ENCODE peak calls at places on chromosome 1, in seven cellular contexts. A is neural progenitor cell, Q is cardiac fibroblast, S is foreskin keratinocyte, X is astrocyte, M is K562, J is A549. I is an unnamed sample.

GRCh38 chr1:23619299-23620188 is 60.2 kb upstream of the ID3 start:
- DNase-seq in A (peak), Q (no peak), S (peak), X (peak), M (peak), J (no peak), I (no peak)

GRCh38 chr1:38353956-38354355 is 307.4 kb upstream of the POU3F1 start:
- DNase-seq in A (no peak), Q (no peak), S (no peak), X (no peak), M (no peak), J (no peak), I (no peak)

GRCh38 chr1:154877370-154877974 is 7.4 kb upstream of the KCNN3 start:
- DNase-seq in A (no peak), Q (peak), S (no peak), X (no peak), M (no peak), J (no peak), I (no peak)

GRCh38 chr1:71656902-71657301 is 576.1 kb upstream of the ZRANB2 start:
- DNase-seq in A (no peak), Q (peak), S (no peak), X (peak), M (no peak), J (no peak), I (no peak)

GRCh38 chr1:228982637-228983036 is 247.4 kb downstream of the RHOU start:
- DNase-seq in A (no peak), Q (no peak), S (no peak), X (no peak), M (no peak), J (no peak), I (no peak)

GRCh38 chr1:152188673-152189591 is 29.9 kb upstream of the RPTN start:
- DNase-seq in A (peak), Q (peak), S (peak), X (peak), M (peak), J (peak), I (peak)

GRCh38 chr1:93328809-93329477 is 16.8 kb upstream of the DR1 start:
- DNase-seq in A (no peak), Q (no peak), S (no peak), X (peak), M (no peak), J (no peak), I (no peak)

GRCh38 chr1:116572771-116573170 is 1.9 kb upstream of the CD58 start:
- DNase-seq in A (no peak), Q (no peak), S (no peak), X (no peak), M (no peak), J (no peak), I (no peak)

GRCh38 chr1:115791816-115792215 is 23.3 kb upstream of the CASQ2 start:
- DNase-seq in A (no peak), Q (no peak), S (peak), X (no peak), M (no peak), J (no peak), I (no peak)

GRCh38 chr1:155645648-155646047 is 35.6 kb downstream of the MSTO1 start:
- DNase-seq in A (no peak), Q (peak), S (no peak), X (peak), M (no peak), J (no peak), I (no peak)

GRCh38 chr1:31562707-31563360 is 13.5 kb upstream of the TINAGL1 start:
- DNase-seq in A (no peak), Q (peak), S (peak), X (no peak), M (no peak), J (no peak), I (no peak)

GRCh38 chr1:245370905-245371581 is 216.3 kb downstream of the KIF26B start:
- DNase-seq in A (no peak), Q (peak), S (no peak), X (no peak), M (no peak), J (no peak), I (no peak)

GRCh38 chr1:13583964-13584791 is 546 bp downstream of the PDPN start:
- DNase-seq in A (peak), Q (peak), S (peak), X (peak), M (no peak), J (no peak), I (peak)

GRCh38 chr1:46723901-46724300 is 5.0 kb upstream of the EFCAB14 start:
- DNase-seq in A (peak), Q (no peak), S (no peak), X (no peak), M (no peak), J (no peak), I (peak)

GRCh38 chr1:94787676-94788075 is 32.5 kb upstream of the SLC44A3 start:
- DNase-seq in A (no peak), Q (no peak), S (no peak), X (no peak), M (no peak), J (no peak), I (no peak)

GRCh38 chr1:12657060-12657866 is 13.4 kb downstream of the AADACL4 start:
- DNase-seq in A (no peak), Q (no peak), S (no peak), X (no peak), M (peak), J (no peak), I (no peak)

GRCh38 chr1:45785583-45785982 is 17.8 kb upstream of the MAST2 start:
- DNase-seq in A (no peak), Q (no peak), S (no peak), X (no peak), M (no peak), J (no peak), I (no peak)

GRCh38 chr1:145692785-145693443 is 14.3 kb downstream of the PDZK1 start:
- DNase-seq in A (no peak), Q (no peak), S (peak), X (no peak), M (no peak), J (no peak), I (no peak)

GRCh38 chr1:209784276-209785169 is at the start of gene C1orf74:
- DNase-seq in A (peak), Q (peak), S (peak), X (peak), M (peak), J (peak), I (peak)

GRCh38 chr1:30190481-30191153 is 532.8 kb downstream of the MATN1 start:
- DNase-seq in A (no peak), Q (no peak), S (no peak), X (no peak), M (no peak), J (no peak), I (no peak)

GRCh38 chr1:9912264-9912936 is 2.3 kb upstream of the CTNNBIP1 start:
- DNase-seq in A (no peak), Q (no peak), S (no peak), X (no peak), M (peak), J (no peak), I (no peak)

GRCh38 chr1:1361982-1362423 is 3.6 kb upstream of the MXRA8 start:
- DNase-seq in A (no peak), Q (peak), S (no peak), X (peak), M (no peak), J (no peak), I (no peak)

GRCh38 chr1:235902638-235903542 is 36.2 kb upstream of the LYST start:
- DNase-seq in A (no peak), Q (peak), S (peak), X (peak), M (no peak), J (peak), I (no peak)

GRCh38 chr1:90714521-90714951 is 2.6 kb downstream of the BARHL2 start:
- DNase-seq in A (peak), Q (no peak), S (no peak), X (no peak), M (no peak), J (no peak), I (peak)

GRCh38 chr1:115980998-115981993 is 5.0 kb downstream of the SLC22A15 start:
- DNase-seq in A (peak), Q (peak), S (peak), X (peak), M (peak), J (peak), I (peak)

GRCh38 chr1:178189814-178190213 is 95.9 kb downstream of the RASAL2 start:
- DNase-seq in A (peak), Q (peak), S (no peak), X (no peak), M (peak), J (peak), I (peak)

GRCh38 chr1:38559180-38559874 is 300.2 kb downstream of the RRAGC start:
- DNase-seq in A (no peak), Q (no peak), S (no peak), X (no peak), M (no peak), J (no peak), I (no peak)

GRCh38 chr1:63969461-63969893 is 195.7 kb downstream of the ROR1 start:
- DNase-seq in A (no peak), Q (peak), S (peak), X (peak), M (no peak), J (peak), I (no peak)

GRCh38 chr1:212814989-212815388 is 23.3 kb downstream of the TATDN3 start:
- DNase-seq in A (no peak), Q (peak), S (no peak), X (no peak), M (no peak), J (no peak), I (no peak)

GRCh38 chr1:55321947-55322346 is 106.8 kb upstream of the USP24 start:
- DNase-seq in A (no peak), Q (peak), S (no peak), X (peak), M (no peak), J (peak), I (no peak)

GRCh38 chr1:245735831-245736530 is 581.2 kb downstream of the KIF26B start:
- DNase-seq in A (no peak), Q (peak), S (no peak), X (peak), M (no peak), J (no peak), I (no peak)

DNA sequence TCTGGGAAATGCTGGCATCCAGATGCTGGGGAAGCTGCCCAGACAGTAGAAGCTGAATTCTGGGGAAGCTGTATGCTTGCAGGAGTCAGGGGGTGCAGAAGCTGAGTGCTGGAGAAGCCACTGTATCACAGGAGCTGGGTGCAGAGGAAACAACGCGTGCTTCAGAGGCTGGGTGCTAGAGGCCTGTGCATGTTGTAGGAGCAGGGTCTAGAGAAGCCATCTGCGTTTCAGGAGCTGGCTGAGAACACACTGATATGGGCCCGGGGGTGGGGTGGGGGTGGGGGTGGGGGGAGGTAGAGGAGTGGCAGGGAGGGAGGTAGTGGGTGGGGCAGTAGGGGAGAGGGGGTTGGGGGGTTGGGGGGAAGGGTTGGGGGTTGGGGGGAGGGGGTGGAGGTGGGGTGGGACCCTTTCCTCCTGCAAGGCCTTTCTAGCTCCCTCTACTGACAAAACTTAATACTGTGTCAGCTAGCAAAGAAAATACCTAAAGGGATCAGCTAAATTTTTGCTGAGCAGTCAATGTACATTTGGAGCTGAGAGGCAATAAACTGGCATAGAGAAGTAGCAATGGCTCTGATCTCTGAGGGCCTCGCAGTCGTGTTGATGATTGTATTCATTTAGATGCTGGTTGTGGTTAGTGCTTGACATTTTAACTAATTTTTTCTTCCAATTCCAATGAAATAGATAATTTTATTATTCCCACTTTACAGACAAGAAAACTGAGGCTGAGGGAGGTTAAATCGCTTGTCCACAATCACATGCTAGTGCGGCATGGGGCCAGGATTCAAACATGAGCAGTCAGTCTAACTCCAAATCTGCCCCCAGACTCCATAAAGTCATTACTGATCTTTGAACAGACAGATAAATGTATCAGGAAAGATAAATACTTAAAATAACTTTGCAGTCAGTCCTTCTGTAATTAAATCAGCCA is 356.9 kb downstream of the DISC1 start:
- DNase-seq in A (no peak), Q (no peak), S (no peak), X (no peak), M (no peak), J (no peak), I (no peak)
- TF ChIP-seq CTCF in A (peak), Q (no peak), S (peak), X (no peak), M (no peak), J (no peak), I (no peak)

GRCh38 chr1:221983444-221983843 is 241.6 kb upstream of the DUSP10 start:
- DNase-seq in A (no peak), Q (no peak), S (no peak), X (no peak), M (no peak), J (no peak), I (no peak)

DNA sequence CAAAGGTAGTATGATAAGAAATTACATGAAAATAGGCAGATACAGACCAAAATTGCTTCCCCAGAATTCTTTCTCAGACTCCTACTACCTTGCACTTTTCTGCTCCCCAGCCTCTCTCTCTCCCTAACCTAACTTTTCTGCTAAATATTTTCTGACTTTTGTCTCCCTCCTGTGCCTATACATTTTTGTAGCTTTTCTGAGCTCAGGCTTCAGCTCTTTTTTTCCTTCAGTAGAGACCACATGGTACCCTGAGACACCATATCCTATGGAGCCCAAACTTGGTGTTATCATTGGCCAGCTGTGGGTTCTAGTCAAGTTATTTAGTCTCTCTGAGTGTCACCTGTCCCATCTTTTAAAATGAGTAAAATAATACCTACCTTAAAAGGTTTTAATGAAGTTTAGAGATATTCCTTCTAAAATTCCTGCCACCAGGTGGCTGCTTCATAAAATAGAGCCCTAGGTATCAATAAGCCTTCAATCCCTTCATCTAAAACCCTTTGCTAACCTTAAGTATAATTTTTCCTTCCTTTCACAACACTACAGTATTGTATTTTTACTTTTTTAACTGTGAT is 237.7 kb upstream of the DUSP10 start:
- DNase-seq in A (no peak), Q (no peak), S (no peak), X (no peak), M (no peak), J (no peak), I (no peak)
- TF ChIP-seq CTCF in A (peak), Q (peak), S (peak), X (peak), M (peak), J (peak), I (peak)

DNA sequence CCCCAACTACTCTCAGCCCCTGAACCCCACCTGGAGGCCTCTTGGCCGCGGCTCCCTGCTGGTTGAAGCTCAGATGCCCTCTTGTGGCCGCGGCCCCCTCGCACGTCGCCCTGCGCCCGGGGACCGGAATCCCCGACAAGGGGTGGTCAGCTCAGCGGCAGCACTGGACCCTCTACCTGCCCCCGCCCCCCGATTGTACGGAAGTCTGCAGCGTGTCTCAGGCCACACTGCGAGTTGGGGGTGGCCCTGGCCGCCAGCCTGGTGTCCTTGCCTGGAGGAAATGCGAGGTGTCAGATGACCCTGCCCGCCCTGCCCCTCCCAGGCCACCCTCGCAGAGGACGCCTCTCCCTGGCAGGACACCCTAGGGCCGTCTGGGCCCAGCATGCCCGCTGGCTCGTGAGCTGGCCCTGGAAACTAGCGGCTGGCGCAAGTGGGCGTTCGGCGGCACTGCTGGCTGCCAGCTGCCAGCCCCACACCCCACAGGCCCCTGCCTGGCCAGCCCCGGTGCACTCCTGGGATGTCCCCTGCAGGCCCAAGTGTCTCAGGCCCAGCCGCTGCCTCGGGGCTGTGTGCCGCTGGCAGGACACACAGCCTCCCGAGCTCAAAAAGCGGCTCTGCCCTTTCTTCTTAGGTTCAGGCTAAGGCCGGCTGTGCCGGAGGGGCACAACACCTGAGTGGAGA is 60.8 kb downstream of the EDN2 start:
- DNase-seq in A (peak), Q (no peak), S (no peak), X (no peak), M (peak), J (no peak), I (peak)
- TF ChIP-seq CTCF in A (peak), Q (peak), S (peak), X (no peak), M (peak), J (no peak), I (no peak)

GRCh38 chr1:27967106-27967883 is 7.5 kb downstream of the XKR8 start:
- DNase-seq in A (no peak), Q (no peak), S (no peak), X (no peak), M (no peak), J (no peak), I (no peak)
- TF ChIP-seq CTCF in A (no peak), Q (no peak), S (no peak), X (no peak), M (no peak), J (no peak), I (no peak)

DNA sequence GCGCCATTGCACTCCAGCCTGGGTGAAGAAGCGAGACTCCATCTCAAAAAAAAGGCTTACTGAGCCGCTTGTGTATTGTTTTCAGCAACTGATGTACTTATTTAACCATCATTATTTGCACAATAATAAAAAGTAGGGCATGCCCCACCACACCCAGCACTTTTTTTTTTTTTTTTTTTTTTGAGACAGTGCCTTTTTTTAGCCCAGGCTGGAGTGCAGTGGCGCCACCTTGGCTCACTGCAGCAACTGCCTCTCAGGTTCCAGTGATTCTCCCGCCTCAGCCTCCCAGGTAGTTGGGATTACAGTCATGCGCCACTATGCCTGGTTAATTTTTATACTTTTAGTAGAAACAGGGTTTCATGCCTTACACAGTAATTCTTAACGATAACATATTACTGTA is 12.2 kb upstream of the TRNAU1AP start:
- DNase-seq in A (no peak), Q (no peak), S (no peak), X (no peak), M (no peak), J (no peak), I (no peak)
- TF ChIP-seq CTCF in A (peak), Q (peak), S (peak), X (no peak), M (no peak), J (no peak), I (no peak)